ENCODE peak calls at places on chromosomes 6 and 20, in seven cellular contexts. One of them, this sample, is unnamed.

GRCh38 chr6:72363844-72364740 is 257.8 kb upstream of the KCNQ5 start:
- DNase-seq in Kasumi-1: no peak
- DNase-seq in NCI-H2029 treated with DMSO at 0.1 percent for 48 hours: no peak
- DNase-seq in lower leg skin: no peak
- DNase-seq in renal cortical epithelial cell: peak; percentile 96
- DNase-seq in hippocampal formation: no peak
- DNase-seq in activated T-helper 1 cell treated with anti-CD3 and anti-CD28 coated beads, Interleukin-12 subunit alpha, Interleukin-12 subunit beta, Interleukin-2, Interleukin-4 antibody, amounts not matched to agents 30 ng/mL and 10 ng/mL and 1 ng/mL, durations not matched to agents 14 hours and 24 hours and 36 hours: no peak
- DNase-seq in this sample: no peak

GRCh38 chr20:23995905-23996666 is 7.5 kb upstream of the GGTLC1 start:
- DNase-seq in renal cortical epithelial cell: peak; percentile 25
- DNase-seq in NCI-H2029 treated with DMSO at 0.1 percent for 48 hours: peak; percentile 2
- DNase-seq in hippocampal formation: peak; percentile 3
- DNase-seq in Kasumi-1: no peak
- DNase-seq in activated T-helper 1 cell treated with anti-CD3 and anti-CD28 coated beads, Interleukin-12 subunit alpha, Interleukin-12 subunit beta, Interleukin-2, Interleukin-4 antibody, amounts not matched to agents 30 ng/mL and 10 ng/mL and 1 ng/mL, durations not matched to agents 14 hours and 24 hours and 36 hours: peak; percentile 6
- DNase-seq in lower leg skin: no peak
- DNase-seq in this sample: peak; percentile 64

GRCh38 chr20:23301436-23302050 is 49.0 kb upstream of the NXT1 start:
- DNase-seq in renal cortical epithelial cell: no peak
- DNase-seq in lower leg skin: no peak
- DNase-seq in hippocampal formation: no peak
- DNase-seq in NCI-H2029 treated with DMSO at 0.1 percent for 48 hours: no peak
- DNase-seq in Kasumi-1: no peak
- DNase-seq in activated T-helper 1 cell treated with anti-CD3 and anti-CD28 coated beads, Interleukin-12 subunit alpha, Interleukin-12 subunit beta, Interleukin-2, Interleukin-4 antibody, amounts not matched to agents 30 ng/mL and 10 ng/mL and 1 ng/mL, durations not matched to agents 14 hours and 24 hours and 36 hours: no peak
- DNase-seq in this sample: no peak

GRCh38 chr20:62190639-62191411 is 8.0 kb downstream of the MTG2 start:
- DNase-seq in renal cortical epithelial cell: no peak
- DNase-seq in Kasumi-1: no peak
- DNase-seq in lower leg skin: no peak
- DNase-seq in hippocampal formation: no peak
- DNase-seq in NCI-H2029 treated with DMSO at 0.1 percent for 48 hours: no peak
- DNase-seq in activated T-helper 1 cell treated with anti-CD3 and anti-CD28 coated beads, Interleukin-12 subunit alpha, Interleukin-12 subunit beta, Interleukin-2, Interleukin-4 antibody, amounts not matched to agents 30 ng/mL and 10 ng/mL and 1 ng/mL, durations not matched to agents 14 hours and 24 hours and 36 hours: no peak
- DNase-seq in this sample: no peak

GRCh38 chr6:140202964-140203363 is 828.5 kb upstream of the CITED2 start:
- DNase-seq in NCI-H2029 treated with DMSO at 0.1 percent for 48 hours: no peak
- DNase-seq in renal cortical epithelial cell: no peak
- DNase-seq in activated T-helper 1 cell treated with anti-CD3 and anti-CD28 coated beads, Interleukin-12 subunit alpha, Interleukin-12 subunit beta, Interleukin-2, Interleukin-4 antibody, amounts not matched to agents 30 ng/mL and 10 ng/mL and 1 ng/mL, durations not matched to agents 14 hours and 24 hours and 36 hours: no peak
- DNase-seq in Kasumi-1: no peak
- DNase-seq in hippocampal formation: no peak
- DNase-seq in lower leg skin: no peak
- DNase-seq in this sample: no peak

GRCh38 chr20:51768759-51769517 is 748 bp upstream of the ATP9A start:
- DNase-seq in renal cortical epithelial cell: no peak
- DNase-seq in Kasumi-1: no peak
- DNase-seq in activated T-helper 1 cell treated with anti-CD3 and anti-CD28 coated beads, Interleukin-12 subunit alpha, Interleukin-12 subunit beta, Interleukin-2, Interleukin-4 antibody, amounts not matched to agents 30 ng/mL and 10 ng/mL and 1 ng/mL, durations not matched to agents 14 hours and 24 hours and 36 hours: no peak
- DNase-seq in hippocampal formation: peak; percentile 12
- DNase-seq in NCI-H2029 treated with DMSO at 0.1 percent for 48 hours: no peak
- DNase-seq in lower leg skin: no peak
- DNase-seq in this sample: no peak

GRCh38 chr6:89347825-89348224 is 4.7 kb downstream of the UBE2J1 start:
- DNase-seq in NCI-H2029 treated with DMSO at 0.1 percent for 48 hours: no peak
- DNase-seq in hippocampal formation: no peak
- DNase-seq in Kasumi-1: no peak
- DNase-seq in renal cortical epithelial cell: peak; percentile 61
- DNase-seq in activated T-helper 1 cell treated with anti-CD3 and anti-CD28 coated beads, Interleukin-12 subunit alpha, Interleukin-12 subunit beta, Interleukin-2, Interleukin-4 antibody, amounts not matched to agents 30 ng/mL and 10 ng/mL and 1 ng/mL, durations not matched to agents 14 hours and 24 hours and 36 hours: no peak
- DNase-seq in lower leg skin: no peak
- DNase-seq in this sample: no peak

GRCh38 chr6:162772466-162772865 is 44.7 kb downstream of the PACRG start:
- DNase-seq in NCI-H2029 treated with DMSO at 0.1 percent for 48 hours: no peak
- DNase-seq in renal cortical epithelial cell: peak; percentile 69
- DNase-seq in activated T-helper 1 cell treated with anti-CD3 and anti-CD28 coated beads, Interleukin-12 subunit alpha, Interleukin-12 subunit beta, Interleukin-2, Interleukin-4 antibody, amounts not matched to agents 30 ng/mL and 10 ng/mL and 1 ng/mL, durations not matched to agents 14 hours and 24 hours and 36 hours: no peak
- DNase-seq in Kasumi-1: no peak
- DNase-seq in lower leg skin: no peak
- DNase-seq in hippocampal formation: no peak
- DNase-seq in this sample: no peak

GRCh38 chr20:12896180-12896579 is 112.6 kb upstream of the SPTLC3 start:
- DNase-seq in Kasumi-1: no peak
- DNase-seq in renal cortical epithelial cell: no peak
- DNase-seq in NCI-H2029 treated with DMSO at 0.1 percent for 48 hours: no peak
- DNase-seq in lower leg skin: no peak
- DNase-seq in activated T-helper 1 cell treated with anti-CD3 and anti-CD28 coated beads, Interleukin-12 subunit alpha, Interleukin-12 subunit beta, Interleukin-2, Interleukin-4 antibody, amounts not matched to agents 30 ng/mL and 10 ng/mL and 1 ng/mL, durations not matched to agents 14 hours and 24 hours and 36 hours: no peak
- DNase-seq in hippocampal formation: no peak
- DNase-seq in this sample: no peak

GRCh38 chr6:43856005-43856765 is 86.2 kb downstream of the VEGFA start:
- DNase-seq in Kasumi-1: no peak
- DNase-seq in NCI-H2029 treated with DMSO at 0.1 percent for 48 hours: no peak
- DNase-seq in lower leg skin: no peak
- DNase-seq in activated T-helper 1 cell treated with anti-CD3 and anti-CD28 coated beads, Interleukin-12 subunit alpha, Interleukin-12 subunit beta, Interleukin-2, Interleukin-4 antibody, amounts not matched to agents 30 ng/mL and 10 ng/mL and 1 ng/mL, durations not matched to agents 14 hours and 24 hours and 36 hours: no peak
- DNase-seq in hippocampal formation: no peak
- DNase-seq in renal cortical epithelial cell: peak; percentile 47
- DNase-seq in this sample: no peak

This sample was measured in NAMALWA.